ENCODE peak calls at places on chromosomes 13 and 19, in nine cellular contexts. M is GM23338, N is fibroblast of lung, E is nephron progenitor cell, X is AG10803, C is Calu3, V is fibroblast of villous mesenchyme, O is cardiac muscle cell, F is IMR-90. K is an unnamed sample.

GRCh38 chr13:90591927-90592268 is 755.6 kb upstream of the MIR17HG start:
- DNase-seq in E (no peak), X (no peak), C (no peak), V (peak), O (no peak), N (no peak), F (no peak), M (peak), K (no peak)

GRCh38 chr19:46992699-46993535 is 26.7 kb upstream of the NPAS1 start:
- DNase-seq in O (no peak), M (no peak), E (no peak), X (no peak), N (no peak), V (no peak), F (no peak), C (no peak), K (no peak)

GRCh38 chr13:26362261-26362660 is 108.3 kb downstream of the CDK8 start:
- DNase-seq in V (no peak), N (no peak), C (no peak), X (no peak), M (no peak), E (no peak), F (no peak), O (no peak), K (no peak)

GRCh38 chr19:49677232-49677881 is at the start of gene PRMT1:
- DNase-seq in N (no peak), E (peak), V (no peak), O (peak), X (no peak), C (peak), F (no peak), M (peak), K (no peak)

GRCh38 chr13:27634791-27635190 is 13.1 kb downstream of the POLR1D start:
- DNase-seq in F (no peak), C (no peak), O (no peak), X (no peak), M (no peak), N (no peak), E (no peak), V (no peak), K (no peak)

GRCh38 chr19:42292042-42292960 is 9.6 kb upstream of the PRR19 start:
- DNase-seq in C (no peak), O (no peak), E (no peak), V (no peak), F (no peak), X (no peak), N (no peak), M (no peak), K (no peak)

GRCh38 chr13:60226507-60226906 is 62.8 kb upstream of the DIAPH3 start:
- DNase-seq in F (peak), X (peak), C (no peak), M (peak), E (peak), N (peak), V (peak), O (peak), K (peak)

GRCh38 chr13:29892149-29892548 is 41.7 kb upstream of the UBL3 start:
- DNase-seq in X (no peak), O (no peak), F (no peak), N (no peak), C (no peak), M (peak), E (no peak), V (no peak), K (no peak)

GRCh38 chr13:29676941-29677452 is 81.5 kb upstream of the SLC7A1 start:
- DNase-seq in E (no peak), M (no peak), N (no peak), X (peak), V (no peak), C (peak), O (no peak), F (peak), K (peak)

GRCh38 chr13:71464673-71465072 is 402.3 kb downstream of the DACH1 start:
- DNase-seq in C (no peak), X (no peak), O (no peak), F (no peak), N (peak), E (no peak), V (no peak), M (no peak), K (no peak)

DNA sequence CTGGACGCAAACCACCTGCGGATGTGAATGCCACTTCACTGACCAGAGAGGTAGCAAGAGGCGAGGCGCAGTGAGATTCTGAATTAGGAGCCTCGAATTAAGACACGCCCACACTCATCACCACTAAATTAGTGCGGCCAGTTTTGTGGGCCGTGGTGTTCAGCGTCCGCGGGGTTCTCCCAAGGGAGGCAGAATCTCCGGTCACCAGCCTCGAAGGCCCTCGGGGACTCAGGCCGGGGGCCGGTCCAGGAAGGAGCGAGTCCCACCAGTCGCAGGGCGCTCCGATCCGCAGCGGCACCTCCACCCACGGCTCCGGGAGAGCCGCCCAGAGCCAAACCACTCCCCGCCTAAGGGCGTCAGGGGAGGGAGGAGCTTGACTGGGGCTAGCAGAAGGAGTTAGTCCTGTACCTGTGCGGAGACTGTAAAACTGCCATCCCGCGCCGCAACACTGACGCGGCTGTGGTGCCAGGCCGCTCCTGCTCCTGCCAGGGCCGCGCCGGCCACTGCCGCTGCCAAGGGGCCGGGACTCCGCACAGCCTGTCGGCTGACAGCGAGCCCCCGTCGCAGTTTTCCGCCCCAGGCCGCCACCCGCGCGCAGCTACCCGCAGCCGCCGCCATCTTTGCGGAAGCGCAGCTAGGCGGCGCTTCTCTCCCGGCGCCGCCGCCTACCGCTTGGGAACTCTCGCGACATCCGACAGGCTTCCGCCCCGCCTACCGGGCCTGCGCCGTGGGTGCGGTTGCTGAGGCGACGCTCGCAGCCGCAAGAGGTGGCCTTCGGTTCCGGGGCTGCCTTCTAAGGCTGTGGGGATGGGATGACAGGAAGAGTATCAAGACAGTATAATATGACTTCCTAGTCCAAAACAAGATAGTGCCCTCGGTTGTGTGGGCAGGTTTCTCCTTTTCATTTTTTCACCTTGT is at the start of gene MICU2:
- DNase-seq in M (peak), O (peak), E (peak), C (peak), N (peak), X (peak), V (peak), F (peak), K (peak)
- TF ChIP-seq CTCF in M (no peak), O (peak), E (no peak), C (no peak), N (peak), X (no peak), V (no peak), F (no peak), K (no peak)

GRCh38 chr19:1270854-1271527 is 1.9 kb downstream of the CIRBP start:
- DNase-seq in O (no peak), E (no peak), M (no peak), V (no peak), F (no peak), C (no peak), X (no peak), N (no peak), K (no peak)

GRCh38 chr19:1268392-1269064 is 604 bp upstream of the CIRBP start:
- DNase-seq in O (no peak), N (no peak), C (no peak), V (no peak), F (no peak), X (no peak), M (no peak), E (no peak), K (no peak)

GRCh38 chr19:1270168-1270853 is 1.2 kb downstream of the CIRBP start:
- DNase-seq in V (no peak), E (no peak), F (no peak), X (no peak), N (no peak), M (peak), O (no peak), C (no peak), K (peak)

GRCh38 chr19:1269065-1269477 is at the start of gene CIRBP:
- DNase-seq in N (peak), X (peak), F (peak), O (peak), C (peak), V (peak), M (peak), E (peak), K (peak)

GRCh38 chr19:1269478-1270167 is 491 bp downstream of the CIRBP start:
- DNase-seq in E (peak), V (peak), C (peak), X (peak), O (peak), F (peak), M (peak), N (peak), K (peak)
- TF ChIP-seq CTCF in E (no peak), V (no peak), C (no peak), X (peak), O (peak), F (no peak), M (no peak), N (no peak), K (no peak)

DNA sequence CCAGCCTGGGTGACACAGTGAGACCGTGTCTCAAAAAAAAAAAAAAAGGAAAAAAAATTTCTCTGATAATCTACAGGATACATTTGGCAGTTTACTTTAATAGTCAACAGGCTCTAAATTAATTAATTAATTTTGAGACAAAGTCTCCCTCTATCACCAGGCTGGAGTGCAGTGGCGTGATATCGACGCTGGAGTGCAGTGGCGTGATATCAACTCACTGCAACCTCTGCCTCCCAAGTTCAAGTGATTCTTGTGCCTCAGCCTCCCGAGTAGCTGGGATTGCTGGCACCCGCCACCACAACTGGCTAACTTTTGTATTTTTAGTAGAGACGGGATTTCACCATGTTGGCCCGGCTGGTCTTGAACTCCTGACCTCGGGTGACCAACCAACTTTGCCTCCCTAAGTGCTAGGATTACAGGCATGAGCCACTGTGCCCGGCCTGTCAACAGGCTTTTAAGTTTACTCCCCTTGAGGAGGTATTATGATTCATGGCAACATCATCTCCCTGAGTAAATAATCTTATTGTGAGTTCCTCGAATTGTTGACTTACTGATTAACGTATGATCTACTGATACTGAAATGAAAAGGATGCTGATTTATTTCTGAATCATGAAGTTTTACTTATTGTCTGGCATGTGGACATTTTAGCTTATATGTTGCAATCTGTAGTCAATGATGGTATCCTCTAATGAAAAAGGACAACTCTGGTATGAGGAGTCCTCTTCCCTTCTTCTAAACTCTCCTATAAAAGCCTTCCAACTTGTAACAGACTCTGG is 21.3 kb upstream of the MTRF1 start:
- DNase-seq in C (peak), N (peak), O (no peak), X (peak), F (peak), E (no peak), V (peak), M (no peak), K (peak)
- TF ChIP-seq CTCF in C (no peak), N (no peak), O (no peak), X (no peak), F (no peak), E (no peak), V (no peak), M (no peak), K (no peak)

DNA sequence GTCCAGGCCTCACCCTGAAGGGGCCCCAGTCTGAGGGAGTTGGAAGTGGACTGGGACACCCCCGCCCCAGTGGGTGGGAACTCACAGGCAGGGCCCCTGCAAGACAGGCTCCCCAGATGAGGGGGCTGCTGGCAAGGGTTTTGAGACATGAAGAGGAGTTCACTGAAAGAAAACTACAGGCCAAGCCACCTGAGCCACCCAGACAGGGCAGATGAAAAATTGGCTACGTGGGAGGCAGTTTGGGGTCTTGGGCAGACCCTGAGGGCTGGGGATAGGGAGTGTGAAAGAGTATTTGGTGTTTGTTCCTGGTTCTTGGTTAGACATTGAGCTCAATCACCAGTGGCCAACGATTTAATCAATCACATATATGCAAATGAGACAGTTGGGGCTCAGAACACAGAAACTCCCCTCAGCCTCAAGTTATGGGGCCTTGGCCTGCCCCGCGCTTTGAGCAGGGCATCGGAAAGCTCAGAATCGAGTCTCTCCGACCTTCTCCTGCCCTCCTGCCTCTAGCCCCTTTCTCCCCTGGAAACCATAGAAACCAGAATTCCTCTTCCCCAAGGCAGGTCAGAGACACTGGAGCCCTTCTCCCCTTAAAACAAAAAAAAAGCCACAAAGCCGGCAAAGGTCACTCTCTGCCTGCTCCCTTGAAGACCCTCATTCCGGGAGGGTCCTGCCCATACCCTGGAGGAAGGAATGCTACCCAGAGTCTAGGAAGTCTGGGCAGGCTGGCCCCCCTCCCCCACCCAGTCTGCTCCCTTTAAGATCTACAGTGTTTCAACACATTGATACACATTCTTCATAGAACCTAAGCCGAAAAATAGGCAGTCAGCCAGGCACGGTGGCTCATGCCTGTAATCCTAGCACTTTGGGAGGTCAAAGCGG is 1.3 kb upstream of the ISYNA1 start:
- DNase-seq in X (peak), O (no peak), M (peak), E (no peak), F (peak), N (no peak), V (peak), C (peak), K (peak)
- TF ChIP-seq CTCF in X (no peak), O (no peak), M (no peak), E (no peak), F (peak), N (no peak), V (peak), C (no peak), K (no peak)

GRCh38 chr13:38697628-38698333 is 10.9 kb downstream of the FREM2 start:
- DNase-seq in N (no peak), X (no peak), V (no peak), O (peak), C (peak), E (no peak), M (peak), F (no peak), K (peak)
- TF ChIP-seq CTCF in N (no peak), X (no peak), V (no peak), O (no peak), C (no peak), E (no peak), M (no peak), F (no peak), K (no peak)

GRCh38 chr19:44890366-44891015 is 563 bp upstream of the TOMM40 start:
- DNase-seq in M (peak), F (peak), N (peak), V (peak), O (no peak), E (no peak), C (peak), X (peak), K (peak)

GRCh38 chr19:44893704-44894103 is 2.6 kb downstream of the TOMM40 start:
- DNase-seq in F (no peak), O (no peak), N (no peak), C (no peak), X (no peak), M (no peak), V (no peak), E (no peak), K (no peak)

GRCh38 chr19:44892932-44893331 is 1.9 kb downstream of the TOMM40 start:
- DNase-seq in M (no peak), N (no peak), X (no peak), V (no peak), E (no peak), O (no peak), C (no peak), F (no peak), K (no peak)

GRCh38 chr19:44889830-44890365 is 1.2 kb upstream of the TOMM40 start:
- DNase-seq in X (no peak), F (no peak), V (no peak), C (peak), O (no peak), M (no peak), E (no peak), N (no peak), K (no peak)

GRCh38 chr19:44891016-44891882 is at the start of gene TOMM40:
- DNase-seq in V (peak), C (peak), O (peak), X (no peak), N (no peak), E (peak), M (peak), F (peak), K (peak)
- TF ChIP-seq CTCF in V (no peak), C (no peak), O (no peak), X (no peak), N (no peak), E (no peak), M (no peak), F (peak), K (no peak)

GRCh38 chr13:31798189-31798588 is 58.9 kb downstream of the RXFP2 start:
- DNase-seq in X (no peak), O (no peak), F (no peak), E (no peak), C (no peak), N (no peak), V (no peak), M (no peak), K (no peak)

GRCh38 chr13:31794452-31794851 is 55.1 kb downstream of the RXFP2 start:
- DNase-seq in F (no peak), V (peak), X (peak), O (no peak), M (no peak), C (no peak), E (no peak), N (no peak), K (no peak)

GRCh38 chr13:31793246-31793645 is 53.9 kb downstream of the RXFP2 start:
- DNase-seq in X (peak), V (peak), F (peak), N (peak), M (no peak), E (no peak), O (no peak), C (no peak), K (no peak)

GRCh38 chr13:31801088-31801487 is 61.8 kb downstream of the RXFP2 start:
- DNase-seq in E (no peak), N (no peak), F (no peak), C (no peak), O (no peak), M (no peak), X (no peak), V (no peak), K (no peak)

DNA sequence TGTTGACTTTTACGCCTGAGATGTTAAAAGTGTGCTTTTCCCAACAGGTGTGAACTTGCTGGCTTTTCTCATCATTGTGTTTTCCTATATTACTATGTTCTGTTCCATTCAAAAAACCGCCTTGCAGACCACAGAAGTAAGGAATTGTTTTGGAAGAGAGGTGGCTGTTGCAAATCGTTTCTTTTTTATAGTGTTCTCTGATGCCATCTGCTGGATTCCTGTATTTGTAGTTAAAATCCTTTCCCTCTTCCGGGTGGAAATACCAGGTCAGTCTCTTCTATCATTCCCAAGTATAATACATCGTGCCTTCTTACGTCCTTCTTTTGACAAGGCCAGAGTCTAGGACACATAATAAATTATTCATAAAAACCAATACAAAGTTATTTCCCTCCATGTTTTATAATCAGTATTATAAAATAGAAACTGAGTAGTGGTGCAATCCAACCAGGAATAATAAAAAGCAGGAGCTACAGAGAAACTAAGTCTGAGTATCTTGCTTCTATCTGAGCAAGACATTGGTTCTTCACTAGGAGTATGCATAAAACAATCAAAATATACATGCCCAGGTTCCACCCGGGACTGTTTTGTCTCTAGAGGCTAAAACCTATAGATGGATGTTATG is 57.9 kb downstream of the RXFP2 start:
- DNase-seq in V (peak), F (peak), O (peak), E (no peak), X (peak), M (peak), N (peak), C (peak), K (peak)
- TF ChIP-seq CTCF in V (peak), F (peak), O (peak), E (peak), X (peak), M (peak), N (peak), C (peak), K (peak)

K was measured in MCF 10A.